ENCODE peak calls at places on chromosomes 12 and 14, in four cellular contexts. B, R, X and J are unnamed samples.

GRCh38 chr14:65224799-65225198 is 122.5 kb upstream of the MAX start:
- DNase-seq in B (no peak), R (peak; percentile 75), X (no peak), J (no peak)

GRCh38 chr14:78902010-78902623 is 731.9 kb downstream of the NRXN3 start:
- DNase-seq in R (peak; percentile 24), X (no peak), B (peak; percentile 66), J (peak; percentile 14)

GRCh38 chr12:133129368-133130037 is 571 bp downstream of the ZNF891 start:
- DNase-seq in X (no peak), R (peak; percentile 13), B (no peak), J (no peak)

GRCh38 chr14:58899317-58899713 is 261.6 kb downstream of the DACT1 start:
- DNase-seq in X (no peak), B (no peak), R (no peak), J (no peak)

GRCh38 chr14:55794655-55795583 is 214.9 kb downstream of the KTN1 start:
- DNase-seq in B (peak; percentile 53), R (no peak), X (no peak), J (no peak)

GRCh38 chr12:131766382-131767107 is 55.7 kb downstream of the SFSWAP start:
- DNase-seq in R (no peak), B (no peak), X (no peak), J (no peak)

GRCh38 chr12:78096909-78097597 is 266.4 kb downstream of the NAV3 start:
- DNase-seq in X (no peak), B (peak; percentile 42), R (no peak), J (no peak)

GRCh38 chr14:91078095-91078737 is 17.8 kb upstream of the RPS6KA5 start:
- DNase-seq in B (no peak), X (no peak), R (no peak), J (no peak)

GRCh38 chr12:124700810-124701594 is 133.6 kb upstream of the NCOR2 start:
- DNase-seq in B (peak; percentile 73), X (no peak), R (no peak), J (no peak)

GRCh38 chr12:57182918-57183575 is 33.5 kb upstream of the NXPH4 start:
- DNase-seq in X (peak; percentile 31), R (peak; percentile 87), B (peak; percentile 88), J (peak; percentile 72)

GRCh38 chr12:84191779-84192178 is 720.8 kb downstream of the SLC6A15 start:
- DNase-seq in X (no peak), R (no peak), B (no peak), J (no peak)

GRCh38 chr12:79086546-79086945 is 222.0 kb downstream of the SYT1 start:
- DNase-seq in X (no peak), R (no peak), B (no peak), J (no peak)

GRCh38 chr12:110314308-110314707 is 33.3 kb downstream of the ATP2A2 start:
- DNase-seq in X (no peak), R (no peak), B (peak; percentile 19), J (no peak)

GRCh38 chr14:61051046-61051445 is 70.0 kb downstream of the SLC38A6 start:
- DNase-seq in X (no peak), R (no peak), B (peak; percentile 5), J (peak; percentile 15)

GRCh38 chr12:48788852-48789775 is at the start of gene ADCY6:
- DNase-seq in X (peak; percentile 29), R (peak; percentile 80), B (peak; percentile 91), J (peak; percentile 85)

GRCh38 chr14:91253795-91254323 is 9.4 kb upstream of the GPR68 start:
- DNase-seq in X (no peak), B (no peak), R (no peak), J (no peak)

GRCh38 chr12:107329569-107330324 is 236.4 kb upstream of the CRY1 start:
- DNase-seq in R (no peak), B (no peak), X (no peak), J (no peak)

GRCh38 chr14:72476657-72477499 is 417.0 kb downstream of the DPF3 start:
- DNase-seq in X (peak; percentile 76), R (no peak), B (peak; percentile 20), J (peak; percentile 45)

GRCh38 chr14:54420478-54421116 is 20.6 kb downstream of the CNIH1 start:
- DNase-seq in X (peak; percentile 29), B (peak; percentile 61), R (no peak), J (no peak)

GRCh38 chr12:31659087-31659942 is at the start of gene ETFBKMT:
- DNase-seq in X (peak; percentile 93), R (peak; percentile 94), B (peak; percentile 92), J (peak; percentile 84)

GRCh38 chr12:16603916-16604575 is 1.9 kb downstream of the LMO3 start:
- DNase-seq in R (no peak), B (no peak), X (no peak), J (no peak)

GRCh38 chr14:55782166-55782565 is 202.2 kb downstream of the KTN1 start:
- DNase-seq in R (no peak), B (no peak), X (no peak), J (no peak)

GRCh38 chr12:114274131-114274530 is 131.8 kb downstream of the TBX5 start:
- DNase-seq in B (no peak), R (no peak), X (no peak), J (no peak)

GRCh38 chr14:70027785-70028428 is 148.7 kb downstream of the SMOC1 start:
- DNase-seq in B (peak; percentile 83), R (peak; percentile 75), X (peak; percentile 10), J (peak; percentile 63)

GRCh38 chr12:122355702-122356101 is 66.8 kb downstream of the CLIP1 start:
- DNase-seq in B (no peak), R (no peak), X (no peak), J (no peak)

GRCh38 chr12:13079440-13079906 is 24.0 kb downstream of the GSG1 start:
- DNase-seq in X (no peak), R (no peak), B (no peak), J (no peak)

GRCh38 chr12:48003226-48004038 is 844 bp downstream of the COL2A1 start:
- DNase-seq in X (no peak), R (no peak), B (no peak), J (no peak)

GRCh38 chr12:52759695-52760094 is 17.4 kb downstream of the KRT76 start:
- DNase-seq in B (no peak), X (no peak), R (no peak), J (no peak)

GRCh38 chr12:106847861-106848260 is 73.4 kb downstream of the RIC8B start:
- DNase-seq in R (no peak), B (no peak), X (no peak), J (no peak)

GRCh38 chr14:20662968-20663731 is 21.2 kb upstream of the RNASE4 start:
- DNase-seq in B (peak; percentile 74), R (peak; percentile 92), X (peak; percentile 92), J (no peak)

GRCh38 chr12:111574797-111575443 is 24.2 kb downstream of the ATXN2 start:
- DNase-seq in X (no peak), B (no peak), R (no peak), J (no peak)

GRCh38 chr14:21041676-21042433 is at the start of gene RNASE7:
- DNase-seq in X (no peak), B (no peak), R (peak; percentile 59), J (no peak)

GRCh38 chr12:63668028-63668799 is at the start of gene DPY19L2:
- DNase-seq in R (peak; percentile 72), X (no peak), B (peak; percentile 83), J (peak; percentile 84)

GRCh38 chr14:54533100-54533499 is 23.4 kb downstream of the CGRRF1 start:
- DNase-seq in R (no peak), X (no peak), B (no peak), J (no peak)

GRCh38 chr14:103029936-103030335 is 27.4 kb downstream of the CDC42BPB start:
- DNase-seq in X (no peak), R (no peak), B (no peak), J (no peak)

GRCh38 chr14:103026988-103027387 is 30.4 kb downstream of the CDC42BPB start:
- DNase-seq in R (no peak), X (no peak), B (no peak), J (no peak)

GRCh38 chr14:103027451-103027850 is 29.9 kb downstream of the CDC42BPB start:
- DNase-seq in R (no peak), X (no peak), B (no peak), J (no peak)

GRCh38 chr14:103028161-103028767 is 29.1 kb downstream of the CDC42BPB start:
- DNase-seq in R (no peak), X (no peak), B (no peak), J (no peak)

DNA sequence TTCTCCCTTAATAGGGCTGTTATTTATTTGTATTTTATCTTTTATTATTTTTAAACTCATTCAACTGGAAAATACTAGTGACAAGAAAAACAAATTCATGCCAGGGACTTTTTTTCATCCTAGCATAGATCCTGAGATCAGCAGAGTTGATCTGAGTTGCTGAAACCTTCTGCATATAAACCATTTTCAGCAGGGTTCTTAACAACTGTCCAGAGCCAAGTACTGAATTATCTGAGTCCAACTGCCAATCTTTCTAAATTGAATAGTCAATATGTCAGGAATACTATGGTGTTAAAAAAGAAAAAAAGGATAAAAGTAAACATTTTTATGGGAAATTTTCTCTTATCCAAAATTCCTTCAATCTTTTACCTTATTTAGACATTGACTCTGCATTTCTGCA is 28.6 kb downstream of the CDC42BPB start:
- DNase-seq in B (no peak), X (no peak), R (no peak), J (no peak)
- H3K4me1 ChIP-seq in B (peaks cover 25% of the 10 kb centered on the region), X (peaks cover 2% of the 10 kb centered on the region), R (peaks cover 6% of the 10 kb centered on the region), J (peaks cover 48% of the 10 kb centered on the region)

GRCh38 chr14:51750542-51750941 is 98.8 kb downstream of the FRMD6 start:
- DNase-seq in X (peak; percentile 19), R (no peak), B (no peak), J (no peak)
- TF ChIP-seq CTCF in X (peak; percentile 17), R (no peak), B (no peak), J (no peak)

GRCh38 chr14:104634886-104635570 is 30.5 kb upstream of the TMEM179 start:
- DNase-seq in X (no peak), B (no peak), R (no peak), J (no peak)

GRCh38 chr14:104632781-104633180 is 28.2 kb upstream of the TMEM179 start:
- DNase-seq in X (no peak), R (no peak), B (no peak), J (no peak)

GRCh38 chr14:104635717-104636116 is 31.1 kb upstream of the TMEM179 start:
- DNase-seq in X (no peak), R (no peak), B (no peak), J (no peak)

GRCh38 chr14:104633276-104633861 is 28.8 kb upstream of the TMEM179 start:
- DNase-seq in R (no peak), X (no peak), B (no peak), J (no peak)

GRCh38 chr14:104634031-104634760 is 29.6 kb upstream of the TMEM179 start:
- DNase-seq in R (no peak), X (no peak), B (no peak), J (no peak)
- H3K4me1 ChIP-seq in R (no peaks in the 10 kb centered on the region), X (no peaks in the 10 kb centered on the region), B (peaks cover 3% of the 10 kb centered on the region), J (no peaks in the 10 kb centered on the region)

GRCh38 chr14:75675265-75675960 is 14.4 kb downstream of the TTLL5 start:
- DNase-seq in B (no peak), X (no peak), R (no peak), J (no peak)
- TF ChIP-seq CTCF in B (no peak), X (no peak), R (no peak), J (no peak)